ENCODE peak calls at places on chromosomes 5 and 9, in five cellular contexts. C is transverse colon, N is GM12878, H is IMR-90, V is A549. M is an unnamed sample. For H3K4me1, the result is how much of the 10 kb centered on the place peaks cover.

GRCh38 chr9:72332351-72332750 is 32.7 kb downstream of the ZFAND5 start:
- DNase-seq in C (no peak), N (no peak), H (no peak), V (no peak), M (no peak)

GRCh38 chr9:75552941-75553340 is 337.5 kb upstream of the PCSK5 start:
- DNase-seq in C (no peak), N (no peak), H (no peak), V (no peak), M (no peak)

GRCh38 chr5:137604348-137605095 is 105.4 kb upstream of the SPOCK1 start:
- DNase-seq in C (no peak), N (no peak), H (no peak), V (no peak), M (no peak)

GRCh38 chr5:31748502-31749172 is 109.7 kb downstream of the PDZD2 start:
- DNase-seq in C (no peak), N (no peak), H (no peak), V (no peak), M (no peak)

GRCh38 chr9:92480332-92480771 is 2.0 kb downstream of the ASPN start:
- DNase-seq in C (no peak), N (no peak), H (peak), V (no peak), M (no peak)

GRCh38 chr5:88892669-88893068 is 9.7 kb upstream of the MEF2C start:
- DNase-seq in C (no peak), N (no peak), H (no peak), V (no peak), M (no peak)

GRCh38 chr5:55923177-55923872 is 71.4 kb downstream of the IL6ST start:
- DNase-seq in C (no peak), N (no peak), H (no peak), V (no peak), M (no peak)

GRCh38 chr5:76691470-76692273 is 24.3 kb upstream of the F2R start:
- DNase-seq in C (no peak), N (peak), H (peak), V (peak), M (no peak)

GRCh38 chr5:150559088-150559487 is 51.2 kb downstream of the NDST1 start:
- DNase-seq in C (no peak), N (no peak), H (no peak), V (no peak), M (no peak)

GRCh38 chr5:57082441-57083067 is 91.3 kb upstream of the GPBP1 start:
- DNase-seq in C (no peak), N (no peak), H (peak), V (peak), M (no peak)

GRCh38 chr9:112252194-112252593 is 77.1 kb upstream of the SUSD1 start:
- DNase-seq in C (no peak), N (no peak), H (no peak), V (no peak), M (no peak)

GRCh38 chr5:10762776-10763500 is 1.9 kb upstream of the DAP start:
- DNase-seq in C (no peak), N (no peak), H (peak), V (no peak), M (no peak)

GRCh38 chr5:7213525-7213924 is 182.4 kb upstream of the ADCY2 start:
- DNase-seq in C (no peak), N (no peak), H (no peak), V (no peak), M (no peak)

GRCh38 chr9:124348831-124349230 is 66.4 kb downstream of the PSMB7 start:
- DNase-seq in C (no peak), N (no peak), H (no peak), V (no peak), M (no peak)

GRCh38 chr9:113584728-113585442 is 121.4 kb downstream of the RGS3 start:
- DNase-seq in C (no peak), N (no peak), H (no peak), V (no peak), M (no peak)
- H3K4me1 ChIP-seq in C (under half), N (under half), H (under half), V (under half), M (under half)

DNA sequence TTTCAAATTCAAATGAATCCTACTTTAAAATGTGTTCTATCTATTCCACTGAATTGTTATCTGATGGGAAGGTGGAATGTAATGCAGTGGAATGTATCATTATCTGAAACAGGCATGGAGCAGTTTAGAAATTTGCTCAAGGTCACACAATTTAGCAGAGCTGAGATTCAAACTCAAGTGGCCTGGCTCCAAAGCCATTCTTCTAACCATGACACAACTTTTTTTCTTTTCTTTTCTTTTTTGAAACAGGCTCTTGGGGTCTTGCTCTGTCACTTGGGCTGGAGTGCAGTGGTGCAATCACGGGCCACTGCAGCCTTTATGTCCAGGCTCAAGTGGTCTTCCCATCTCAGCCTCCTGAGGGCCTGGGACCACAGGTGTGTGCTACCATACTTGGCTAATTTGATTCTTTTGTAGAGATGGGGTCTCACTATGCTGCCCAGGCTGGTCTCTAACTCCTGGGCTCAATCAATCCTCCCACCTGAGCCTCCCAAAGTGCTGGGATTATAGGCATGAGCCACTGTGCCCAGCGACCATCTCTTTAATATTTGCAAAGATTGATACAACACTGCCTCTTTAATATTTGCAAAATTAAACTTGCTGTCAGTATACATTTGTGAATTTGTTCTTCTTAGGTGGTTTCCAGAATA is 50.0 kb downstream of the CAST start:
- DNase-seq in C (no peak), N (no peak), H (no peak), V (no peak), M (no peak)
- H3K4me1 ChIP-seq in C (half or more), N (under half), H (under half), V (under half), M (under half)

GRCh38 chr5:68227532-68228160 is 12.1 kb downstream of the PIK3R1 start:
- DNase-seq in C (no peak), N (no peak), H (no peak), V (no peak), M (no peak)
- H3K4me1 ChIP-seq in C (half or more), N (under half), H (under half), V (under half), M (half or more)

GRCh38 chr5:133690746-133691145 is 78.4 kb upstream of the FSTL4 start:
- DNase-seq in C (no peak), N (no peak), H (no peak), V (no peak), M (no peak)
- H3K4me1 ChIP-seq in C (under half), N (under half), H (under half), V (under half), M (under half)

M was measured in left lung.